ENCODE peak calls at places on chromosome 18, in eight cellular contexts. I is stimulated activated CD8-positive, alpha-beta memory T cell treated with anti-CD3 and anti-CD28 coated beads, Interleukin-7, amount 100 ng/mL, for 4 hours; N is midbrain; T is stimulated activated naive CD8-positive, alpha-beta T cell treated with anti-CD3 and anti-CD28 coated beads, Interleukin-15, Interleukin-2, amounts not matched to agents 100 U/mL and 50 U/mL, for 24 hours; R is progenitor cell of endocrine pancreas; V is HCT116; S is amniotic stem cell; L is left ventricle myocardium superior. F is an unnamed sample.

GRCh38 chr18:69908838-69909237 is 38.8 kb downstream of the CD226 start:
- DNase-seq in S (no peak), I (no peak), L (no peak), R (no peak), N (no peak), T (no peak), V (no peak), F (no peak)

GRCh38 chr18:26804474-26804873 is 61.0 kb downstream of the AQP4 start:
- DNase-seq in I (no peak), L (peak; percentile 30), N (peak; percentile 33), S (no peak), T (no peak), V (no peak), R (no peak), F (no peak)

GRCh38 chr18:56389190-56389589 is 249.2 kb downstream of the TXNL1 start:
- DNase-seq in N (peak; percentile 11), L (no peak), R (no peak), T (no peak), S (no peak), I (no peak), V (no peak), F (no peak)

GRCh38 chr18:5627756-5628511 is 84.1 kb upstream of the EPB41L3 start:
- DNase-seq in R (no peak), I (no peak), S (no peak), T (no peak), V (no peak), N (no peak), L (peak; percentile 69), F (no peak)

GRCh38 chr18:43234889-43235288 is 42.4 kb downstream of the SYT4 start:
- DNase-seq in N (no peak), V (no peak), T (no peak), I (no peak), S (no peak), L (no peak), R (no peak), F (no peak)

GRCh38 chr18:13240060-13240725 is 21.6 kb downstream of the LDLRAD4 start:
- DNase-seq in T (no peak), R (no peak), L (no peak), N (no peak), S (no peak), I (no peak), V (no peak), F (no peak)

GRCh38 chr18:74342416-74343043 is 26.9 kb downstream of the C18orf63 start:
- DNase-seq in S (peak; percentile 52), R (no peak), I (no peak), L (no peak), N (peak; percentile 69), V (peak; percentile 51), T (peak; percentile 13), F (no peak)

GRCh38 chr18:79567481-79568147 is 112.0 kb upstream of the CTDP1 start:
- DNase-seq in N (no peak), V (no peak), R (no peak), T (no peak), I (no peak), L (peak; percentile 74), S (peak; percentile 79), F (peak; percentile 54)

GRCh38 chr18:31102020-31102684 is at the start of gene DSC2:
- DNase-seq in T (no peak), I (no peak), L (peak; percentile 64), V (no peak), R (peak; percentile 68), N (no peak), S (no peak), F (peak; percentile 48)

GRCh38 chr18:74368901-74369705 is 53.5 kb downstream of the C18orf63 start:
- DNase-seq in S (no peak), T (no peak), N (no peak), V (no peak), R (no peak), L (no peak), I (no peak), F (no peak)

GRCh38 chr18:79527656-79528055 is 131.9 kb downstream of the NFATC1 start:
- DNase-seq in N (no peak), V (no peak), T (no peak), L (no peak), R (no peak), I (no peak), S (no peak), F (peak; percentile 11)

GRCh38 chr18:42417189-42417588 is 462.2 kb downstream of the PIK3C3 start:
- DNase-seq in I (no peak), R (no peak), N (no peak), V (no peak), T (no peak), S (no peak), L (no peak), F (no peak)

GRCh38 chr18:39105095-39105494 is 1539.5 kb upstream of the CELF4 start:
- DNase-seq in V (no peak), I (no peak), N (no peak), S (no peak), T (no peak), L (no peak), R (no peak), F (no peak)

GRCh38 chr18:50194623-50195532 is at the start of gene MYO5B:
- DNase-seq in V (peak; percentile 42), N (no peak), I (peak; percentile 34), R (peak; percentile 79), S (no peak), T (peak; percentile 69), L (peak; percentile 75), F (peak; percentile 73)

GRCh38 chr18:8839285-8839684 is 133.9 kb downstream of the MTCL1 start:
- DNase-seq in V (no peak), S (no peak), R (no peak), L (peak; percentile 66), I (no peak), N (no peak), T (no peak), F (no peak)

GRCh38 chr18:8084160-8084559 is 517.0 kb downstream of the PTPRM start:
- DNase-seq in V (peak; percentile 21), R (no peak), L (peak; percentile 34), T (no peak), S (no peak), I (no peak), N (no peak), F (no peak)

GRCh38 chr18:79680100-79680879 is 687 bp downstream of the CTDP1 start:
- DNase-seq in S (peak; percentile 35), L (no peak), V (no peak), T (peak; percentile 71), I (peak; percentile 41), N (no peak), R (peak; percentile 32), F (no peak)

GRCh38 chr18:961644-962355 is 57.1 kb downstream of the ADCYAP1 start:
- DNase-seq in V (peak; percentile 32), N (peak; percentile 24), L (no peak), I (peak; percentile 6), S (no peak), T (peak; percentile 54), R (no peak), F (no peak)

GRCh38 chr18:70195852-70196434 is 9.5 kb downstream of the RTTN start:
- DNase-seq in V (no peak), S (peak; percentile 33), T (no peak), I (no peak), N (peak; percentile 71), R (no peak), L (no peak), F (no peak)

GRCh38 chr18:62634471-62634870 is 80.9 kb upstream of the PHLPP1 start:
- DNase-seq in S (no peak), L (no peak), I (no peak), R (no peak), N (no peak), V (no peak), T (no peak), F (no peak)

GRCh38 chr18:64972545-64972944 is 778.3 kb upstream of the CDH7 start:
- DNase-seq in S (no peak), T (no peak), N (no peak), V (no peak), I (no peak), R (no peak), L (no peak), F (no peak)

GRCh38 chr18:77035380-77035779 is 97.2 kb downstream of the MBP start:
- DNase-seq in T (no peak), I (no peak), R (no peak), L (no peak), V (no peak), N (no peak), S (no peak), F (no peak)

GRCh38 chr18:5527603-5528002 is 16.2 kb downstream of the EPB41L3 start:
- DNase-seq in N (no peak), T (no peak), V (no peak), L (peak; percentile 42), I (no peak), R (no peak), S (peak; percentile 90), F (peak; percentile 53)

GRCh38 chr18:61710082-61710620 is 182.7 kb downstream of the RNF152 start:
- DNase-seq in V (no peak), I (no peak), S (no peak), N (no peak), T (no peak), R (no peak), L (no peak), F (no peak)

GRCh38 chr18:45248240-45248903 is 366.9 kb upstream of the SLC14A2 start:
- DNase-seq in S (peak; percentile 14), I (no peak), N (peak; percentile 10), L (no peak), T (no peak), R (no peak), V (no peak), F (no peak)

GRCh38 chr18:76273036-76273545 is 222.0 kb downstream of the ZNF516 start:
- DNase-seq in R (no peak), T (no peak), S (no peak), L (no peak), V (no peak), I (no peak), N (no peak), F (no peak)

GRCh38 chr18:37538526-37539205 is 26.9 kb downstream of the CELF4 start:
- DNase-seq in I (no peak), V (no peak), T (no peak), L (no peak), N (no peak), R (no peak), S (no peak), F (no peak)

GRCh38 chr18:74831571-74832250 is 234.0 kb downstream of the ZNF407 start:
- DNase-seq in S (no peak), V (no peak), T (no peak), N (no peak), I (no peak), L (no peak), R (no peak), F (peak; percentile 51)

GRCh38 chr18:58952871-58953270 is 88.2 kb downstream of the ZNF532 start:
- DNase-seq in V (no peak), L (no peak), N (no peak), T (no peak), S (no peak), R (no peak), I (no peak), F (no peak)